ENCODE peak calls at places on chromosomes 7 and 10, in four cellular contexts. One of them, this sample, is unnamed.

GRCh38 chr10:117197189-117197588 is at the start of gene KCNK18:
- DNase-seq in astrocyte: no peak
- DNase-seq in hepatocyte: no peak
- DNase-seq in esophagus squamous epithelium: no peak
- DNase-seq in this sample: no peak

GRCh38 chr10:95242581-95243317 is 48.1 kb downstream of the PDLIM1 start:
- DNase-seq in astrocyte: no peak
- DNase-seq in hepatocyte: peak
- DNase-seq in esophagus squamous epithelium: no peak
- DNase-seq in this sample: no peak

GRCh38 chr10:98487692-98488091 is 41.0 kb upstream of the HPS1 start:
- DNase-seq in astrocyte: no peak
- DNase-seq in hepatocyte: no peak
- DNase-seq in esophagus squamous epithelium: no peak
- DNase-seq in this sample: no peak

GRCh38 chr7:20786779-20787651 is at the start of gene SP8:
- DNase-seq in astrocyte: no peak
- DNase-seq in hepatocyte: peak
- DNase-seq in esophagus squamous epithelium: no peak
- DNase-seq in this sample: no peak

GRCh38 chr10:52729259-52730104 is 43.1 kb downstream of the MBL2 start:
- DNase-seq in astrocyte: peak
- DNase-seq in hepatocyte: peak
- DNase-seq in esophagus squamous epithelium: no peak
- DNase-seq in this sample: no peak

GRCh38 chr10:35684625-35685024 is 42.5 kb upstream of the FZD8 start:
- DNase-seq in astrocyte: no peak
- DNase-seq in hepatocyte: no peak
- DNase-seq in esophagus squamous epithelium: no peak
- DNase-seq in this sample: no peak

GRCh38 chr7:47332681-47333080 is 249.2 kb downstream of the TNS3 start:
- DNase-seq in astrocyte: no peak
- DNase-seq in hepatocyte: no peak
- DNase-seq in esophagus squamous epithelium: no peak
- DNase-seq in this sample: no peak

GRCh38 chr10:35607475-35608316 is 2.6 kb downstream of the GJD4 start:
- DNase-seq in astrocyte: peak
- DNase-seq in hepatocyte: no peak
- DNase-seq in esophagus squamous epithelium: no peak
- DNase-seq in this sample: no peak

GRCh38 chr10:11212285-11212684 is 194.6 kb downstream of the CELF2 start:
- DNase-seq in astrocyte: no peak
- DNase-seq in hepatocyte: no peak
- DNase-seq in esophagus squamous epithelium: no peak
- DNase-seq in this sample: no peak
- TF ChIP-seq CTCF in astrocyte: no peak
- TF ChIP-seq CTCF in hepatocyte: no peak
- TF ChIP-seq CTCF in esophagus squamous epithelium: no peak
- TF ChIP-seq CTCF in this sample: no peak

GRCh38 chr10:132163278-132163765 is 23.4 kb upstream of the DPYSL4 start:
- DNase-seq in astrocyte: no peak
- DNase-seq in hepatocyte: no peak
- DNase-seq in esophagus squamous epithelium: no peak
- DNase-seq in this sample: no peak
- H3K4me3 ChIP-seq in astrocyte: no peak
- H3K4me3 ChIP-seq in hepatocyte: no peak
- H3K4me3 ChIP-seq in esophagus squamous epithelium: no peak
- H3K4me3 ChIP-seq in this sample: no peak

DNA sequence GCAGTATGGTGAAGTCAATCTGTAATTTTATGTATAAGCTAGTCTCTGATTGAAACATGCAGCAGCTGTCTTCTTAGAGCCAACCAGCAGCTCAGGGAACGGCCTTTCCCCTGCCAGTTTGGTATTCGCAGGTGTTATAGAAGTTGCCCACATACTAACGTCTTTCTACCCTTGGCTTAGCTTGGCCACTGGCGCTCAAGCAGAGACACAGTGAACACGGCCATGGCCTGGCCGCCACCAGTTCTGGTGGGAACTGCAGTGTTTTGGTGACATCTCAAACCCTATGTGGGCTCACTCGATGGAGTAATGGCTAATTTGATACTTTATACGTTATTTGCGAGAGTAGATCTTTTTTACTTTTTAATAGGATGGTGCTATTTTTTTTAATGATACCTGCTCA is 17.1 kb downstream of the EIF4H start:
- DNase-seq in astrocyte: no peak
- DNase-seq in hepatocyte: no peak
- DNase-seq in esophagus squamous epithelium: no peak
- DNase-seq in this sample: no peak
- TF ChIP-seq CTCF in astrocyte: no peak
- TF ChIP-seq CTCF in hepatocyte: no peak
- TF ChIP-seq CTCF in esophagus squamous epithelium: no peak
- TF ChIP-seq CTCF in this sample: no peak

GRCh38 chr10:96716396-96716795 is 3.9 kb downstream of the PIK3AP1 start:
- DNase-seq in astrocyte: no peak
- DNase-seq in hepatocyte: no peak
- DNase-seq in esophagus squamous epithelium: no peak
- DNase-seq in this sample: no peak

GRCh38 chr10:96719850-96720421 is 378 bp downstream of the PIK3AP1 start:
- DNase-seq in astrocyte: no peak
- DNase-seq in hepatocyte: peak
- DNase-seq in esophagus squamous epithelium: peak
- DNase-seq in this sample: no peak

GRCh38 chr10:96720422-96721206 is at the start of gene PIK3AP1:
- DNase-seq in astrocyte: no peak
- DNase-seq in hepatocyte: peak
- DNase-seq in esophagus squamous epithelium: no peak
- DNase-seq in this sample: no peak

GRCh38 chr10:96719205-96719604 is 1.1 kb downstream of the PIK3AP1 start:
- DNase-seq in astrocyte: no peak
- DNase-seq in hepatocyte: peak
- DNase-seq in esophagus squamous epithelium: no peak
- DNase-seq in this sample: no peak

GRCh38 chr10:96718304-96718990 is 1.9 kb downstream of the PIK3AP1 start:
- DNase-seq in astrocyte: no peak
- DNase-seq in hepatocyte: no peak
- DNase-seq in esophagus squamous epithelium: no peak
- DNase-seq in this sample: no peak
- H3K4me3 ChIP-seq in astrocyte: no peak
- H3K4me3 ChIP-seq in hepatocyte: no peak
- H3K4me3 ChIP-seq in esophagus squamous epithelium: no peak
- H3K4me3 ChIP-seq in this sample: peak

DNA sequence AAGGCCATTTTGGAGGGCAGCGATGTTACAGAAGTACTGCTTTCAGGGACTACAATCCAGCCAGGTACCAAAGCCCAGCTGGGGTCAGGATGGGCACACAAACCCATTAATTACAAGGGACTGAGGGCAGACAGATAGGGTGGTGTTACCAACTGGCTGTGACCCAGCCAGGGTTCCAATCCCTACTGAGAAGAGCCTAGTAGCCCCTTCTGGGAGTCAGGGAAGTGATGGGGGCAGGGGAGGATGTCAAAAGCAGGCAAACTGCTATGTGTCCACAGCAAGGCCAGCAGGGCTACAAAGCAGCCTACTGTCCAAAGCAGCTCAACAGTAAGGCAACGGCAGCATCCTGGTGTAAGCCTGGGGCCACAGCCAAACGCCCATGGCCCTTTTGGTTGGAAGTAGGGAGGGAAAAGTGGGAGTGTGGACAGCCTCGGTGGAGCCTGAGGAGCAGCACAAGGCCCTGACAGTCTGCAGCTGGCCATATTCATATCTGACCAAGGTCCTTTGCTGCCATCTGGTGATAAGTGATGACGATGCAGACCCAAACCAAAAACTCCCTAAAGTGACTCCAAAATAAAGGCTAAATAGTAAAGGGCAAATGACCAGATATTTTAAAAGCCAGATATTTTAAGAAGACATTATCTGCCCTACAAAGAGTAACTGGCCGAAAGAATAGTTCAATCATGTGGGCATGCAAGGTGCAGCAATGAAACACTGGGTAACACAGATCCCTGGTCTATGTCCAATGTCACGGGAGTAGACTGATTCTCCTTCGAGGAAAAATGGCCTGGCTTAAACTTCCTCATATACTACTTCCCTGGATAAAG is 56.9 kb downstream of the XPNPEP1 start:
- DNase-seq in astrocyte: no peak
- DNase-seq in hepatocyte: peak
- DNase-seq in esophagus squamous epithelium: no peak
- DNase-seq in this sample: no peak
- TF ChIP-seq CTCF in astrocyte: peak
- TF ChIP-seq CTCF in hepatocyte: peak
- TF ChIP-seq CTCF in esophagus squamous epithelium: no peak
- TF ChIP-seq CTCF in this sample: no peak

GRCh38 chr7:132343196-132343595 is 233.1 kb downstream of the PLXNA4 start:
- DNase-seq in astrocyte: no peak
- DNase-seq in hepatocyte: no peak
- DNase-seq in esophagus squamous epithelium: no peak
- DNase-seq in this sample: no peak

GRCh38 chr7:132347129-132347528 is 229.1 kb downstream of the PLXNA4 start:
- DNase-seq in astrocyte: no peak
- DNase-seq in hepatocyte: no peak
- DNase-seq in esophagus squamous epithelium: no peak
- DNase-seq in this sample: no peak

GRCh38 chr7:132347858-132348257 is 228.4 kb downstream of the PLXNA4 start:
- DNase-seq in astrocyte: no peak
- DNase-seq in hepatocyte: no peak
- DNase-seq in esophagus squamous epithelium: no peak
- DNase-seq in this sample: no peak

GRCh38 chr7:132345030-132345429 is 231.2 kb downstream of the PLXNA4 start:
- DNase-seq in astrocyte: no peak
- DNase-seq in hepatocyte: no peak
- DNase-seq in esophagus squamous epithelium: no peak
- DNase-seq in this sample: no peak

GRCh38 chr7:132345730-132346129 is 230.5 kb downstream of the PLXNA4 start:
- DNase-seq in astrocyte: no peak
- DNase-seq in hepatocyte: no peak
- DNase-seq in esophagus squamous epithelium: no peak
- DNase-seq in this sample: no peak
- H3K4me3 ChIP-seq in astrocyte: no peak
- H3K4me3 ChIP-seq in hepatocyte: no peak
- H3K4me3 ChIP-seq in esophagus squamous epithelium: no peak
- H3K4me3 ChIP-seq in this sample: no peak

GRCh38 chr7:16609842-16610450 is 35.6 kb downstream of the ANKMY2 start:
- DNase-seq in astrocyte: no peak
- DNase-seq in hepatocyte: peak
- DNase-seq in esophagus squamous epithelium: no peak
- DNase-seq in this sample: no peak

GRCh38 chr7:16606704-16607103 is 38.9 kb downstream of the ANKMY2 start:
- DNase-seq in astrocyte: no peak
- DNase-seq in hepatocyte: no peak
- DNase-seq in esophagus squamous epithelium: no peak
- DNase-seq in this sample: no peak

GRCh38 chr7:16599860-16600259 is 45.7 kb downstream of the ANKMY2 start:
- DNase-seq in astrocyte: no peak
- DNase-seq in hepatocyte: no peak
- DNase-seq in esophagus squamous epithelium: no peak
- DNase-seq in this sample: no peak

GRCh38 chr7:16603633-16604032 is 41.9 kb downstream of the ANKMY2 start:
- DNase-seq in astrocyte: no peak
- DNase-seq in hepatocyte: no peak
- DNase-seq in esophagus squamous epithelium: no peak
- DNase-seq in this sample: no peak

GRCh38 chr7:16604054-16604453 is 41.5 kb downstream of the ANKMY2 start:
- DNase-seq in astrocyte: no peak
- DNase-seq in hepatocyte: no peak
- DNase-seq in esophagus squamous epithelium: no peak
- DNase-seq in this sample: no peak
- TF ChIP-seq CTCF in astrocyte: no peak
- TF ChIP-seq CTCF in hepatocyte: no peak
- TF ChIP-seq CTCF in esophagus squamous epithelium: no peak
- TF ChIP-seq CTCF in this sample: no peak